ENCODE peak calls at places on chromosomes 12 and 14, in five cellular contexts. One of them, this sample, is unnamed.

GRCh38 chr12:3283137-3283680 is 206.0 kb downstream of the TSPAN9 start:
- DNase-seq in lower lobe of right lung: no peak
- DNase-seq in uterus: no peak
- DNase-seq in progenitor cell of endocrine pancreas: no peak
- DNase-seq in WERI-Rb-1: no peak
- DNase-seq in this sample: no peak

GRCh38 chr14:19878029-19878642 is 3.2 kb downstream of the OR4K2 start:
- DNase-seq in lower lobe of right lung: no peak
- DNase-seq in uterus: no peak
- DNase-seq in progenitor cell of endocrine pancreas: no peak
- DNase-seq in WERI-Rb-1: no peak
- DNase-seq in this sample: no peak

GRCh38 chr14:70094631-70095030 is 94.1 kb downstream of the SLC8A3 start:
- DNase-seq in lower lobe of right lung: no peak
- DNase-seq in uterus: no peak
- DNase-seq in progenitor cell of endocrine pancreas: no peak
- DNase-seq in WERI-Rb-1: no peak
- DNase-seq in this sample: no peak

GRCh38 chr12:12788131-12788530 is 2.7 kb downstream of the APOLD1 start:
- DNase-seq in lower lobe of right lung: no peak
- DNase-seq in uterus: peak
- DNase-seq in progenitor cell of endocrine pancreas: no peak
- DNase-seq in WERI-Rb-1: no peak
- DNase-seq in this sample: no peak

GRCh38 chr14:69152181-69152943 is 557 bp downstream of the DCAF5 start:
- DNase-seq in lower lobe of right lung: no peak
- DNase-seq in uterus: no peak
- DNase-seq in progenitor cell of endocrine pancreas: no peak
- DNase-seq in WERI-Rb-1: peak
- DNase-seq in this sample: no peak

GRCh38 chr12:63955831-63956685 is 111.6 kb downstream of the SRGAP1 start:
- DNase-seq in lower lobe of right lung: no peak
- DNase-seq in uterus: peak
- DNase-seq in progenitor cell of endocrine pancreas: no peak
- DNase-seq in WERI-Rb-1: no peak
- DNase-seq in this sample: no peak

GRCh38 chr12:89307665-89308253 is 44.5 kb downstream of the DUSP6 start:
- DNase-seq in lower lobe of right lung: no peak
- DNase-seq in uterus: no peak
- DNase-seq in progenitor cell of endocrine pancreas: no peak
- DNase-seq in WERI-Rb-1: no peak
- DNase-seq in this sample: no peak

GRCh38 chr12:1920436-1920835 is 2.0 kb upstream of the CACNA2D4 start:
- DNase-seq in lower lobe of right lung: peak
- DNase-seq in uterus: no peak
- DNase-seq in progenitor cell of endocrine pancreas: no peak
- DNase-seq in WERI-Rb-1: no peak
- DNase-seq in this sample: no peak

GRCh38 chr12:92396647-92397258 is 251.1 kb upstream of the BTG1 start:
- DNase-seq in lower lobe of right lung: no peak
- DNase-seq in uterus: peak
- DNase-seq in progenitor cell of endocrine pancreas: no peak
- DNase-seq in WERI-Rb-1: no peak
- DNase-seq in this sample: no peak

GRCh38 chr14:70660967-70661871 is 19.5 kb downstream of the TTC9 start:
- DNase-seq in lower lobe of right lung: no peak
- DNase-seq in uterus: no peak
- DNase-seq in progenitor cell of endocrine pancreas: no peak
- DNase-seq in WERI-Rb-1: no peak
- DNase-seq in this sample: no peak

GRCh38 chr14:23175823-23176222 is 7.6 kb downstream of the SLC7A8 start:
- DNase-seq in lower lobe of right lung: no peak
- DNase-seq in uterus: no peak
- DNase-seq in progenitor cell of endocrine pancreas: no peak
- DNase-seq in WERI-Rb-1: no peak
- DNase-seq in this sample: no peak

GRCh38 chr12:17763365-17763764 is 326.6 kb downstream of the RERGL start:
- DNase-seq in lower lobe of right lung: no peak
- DNase-seq in uterus: no peak
- DNase-seq in progenitor cell of endocrine pancreas: no peak
- DNase-seq in WERI-Rb-1: no peak
- DNase-seq in this sample: no peak

GRCh38 chr14:70563417-70563816 is 28.6 kb upstream of the ADAM20 start:
- DNase-seq in lower lobe of right lung: no peak
- DNase-seq in uterus: no peak
- DNase-seq in progenitor cell of endocrine pancreas: no peak
- DNase-seq in WERI-Rb-1: no peak
- DNase-seq in this sample: no peak

GRCh38 chr12:125218952-125219351 is 153.7 kb downstream of the AACS start:
- DNase-seq in lower lobe of right lung: no peak
- DNase-seq in uterus: no peak
- DNase-seq in progenitor cell of endocrine pancreas: no peak
- DNase-seq in WERI-Rb-1: no peak
- DNase-seq in this sample: no peak

GRCh38 chr14:66910306-66910705 is 278.9 kb upstream of the GARIN2 start:
- DNase-seq in lower lobe of right lung: no peak
- DNase-seq in uterus: no peak
- DNase-seq in progenitor cell of endocrine pancreas: no peak
- DNase-seq in WERI-Rb-1: no peak
- DNase-seq in this sample: no peak

GRCh38 chr12:107404981-107405380 is 280.6 kb upstream of the PWP1 start:
- DNase-seq in lower lobe of right lung: no peak
- DNase-seq in uterus: no peak
- DNase-seq in progenitor cell of endocrine pancreas: no peak
- DNase-seq in WERI-Rb-1: peak
- DNase-seq in this sample: no peak

GRCh38 chr14:61570961-61571299 is 124.4 kb upstream of the HIF1A start:
- DNase-seq in lower lobe of right lung: no peak
- DNase-seq in uterus: no peak
- DNase-seq in progenitor cell of endocrine pancreas: no peak
- DNase-seq in WERI-Rb-1: no peak
- DNase-seq in this sample: no peak

GRCh38 chr12:11839093-11839641 is 189.7 kb downstream of the ETV6 start:
- DNase-seq in lower lobe of right lung: no peak
- DNase-seq in uterus: no peak
- DNase-seq in progenitor cell of endocrine pancreas: no peak
- DNase-seq in WERI-Rb-1: no peak
- DNase-seq in this sample: no peak

GRCh38 chr14:63770187-63770807 is 42.4 kb upstream of the SGPP1 start:
- DNase-seq in lower lobe of right lung: no peak
- DNase-seq in uterus: peak
- DNase-seq in progenitor cell of endocrine pancreas: no peak
- DNase-seq in WERI-Rb-1: peak
- DNase-seq in this sample: no peak

GRCh38 chr14:92348154-92348553 is 25.2 kb downstream of the SLC24A4 start:
- DNase-seq in lower lobe of right lung: no peak
- DNase-seq in uterus: no peak
- DNase-seq in progenitor cell of endocrine pancreas: no peak
- DNase-seq in WERI-Rb-1: no peak
- DNase-seq in this sample: no peak

GRCh38 chr12:15050664-15051063 is 77.8 kb downstream of the PDE6H start:
- DNase-seq in lower lobe of right lung: no peak
- DNase-seq in uterus: peak
- DNase-seq in progenitor cell of endocrine pancreas: no peak
- DNase-seq in WERI-Rb-1: no peak
- DNase-seq in this sample: no peak

GRCh38 chr14:67480011-67480410 is 8.5 kb downstream of the TMEM229B start:
- DNase-seq in lower lobe of right lung: no peak
- DNase-seq in uterus: no peak
- DNase-seq in progenitor cell of endocrine pancreas: no peak
- DNase-seq in WERI-Rb-1: peak
- DNase-seq in this sample: no peak

GRCh38 chr12:122080149-122081107 is 1.9 kb downstream of the MLXIP start:
- DNase-seq in lower lobe of right lung: peak
- DNase-seq in uterus: peak
- DNase-seq in progenitor cell of endocrine pancreas: no peak
- DNase-seq in WERI-Rb-1: peak
- DNase-seq in this sample: peak

GRCh38 chr12:118746176-118746575 is 235.2 kb upstream of the SRRM4 start:
- DNase-seq in lower lobe of right lung: no peak
- DNase-seq in uterus: no peak
- DNase-seq in progenitor cell of endocrine pancreas: no peak
- DNase-seq in WERI-Rb-1: no peak
- DNase-seq in this sample: no peak

GRCh38 chr12:115640929-115641328 is 636.6 kb downstream of the MED13L start:
- DNase-seq in lower lobe of right lung: no peak
- DNase-seq in uterus: no peak
- DNase-seq in progenitor cell of endocrine pancreas: no peak
- DNase-seq in WERI-Rb-1: no peak
- DNase-seq in this sample: no peak

GRCh38 chr12:123546281-123546680 is 12.8 kb upstream of the RILPL1 start:
- DNase-seq in lower lobe of right lung: no peak
- DNase-seq in uterus: no peak
- DNase-seq in progenitor cell of endocrine pancreas: no peak
- DNase-seq in WERI-Rb-1: no peak
- DNase-seq in this sample: no peak

GRCh38 chr12:20017772-20018171 is 350.6 kb upstream of the PDE3A start:
- DNase-seq in lower lobe of right lung: no peak
- DNase-seq in uterus: no peak
- DNase-seq in progenitor cell of endocrine pancreas: no peak
- DNase-seq in WERI-Rb-1: no peak
- DNase-seq in this sample: no peak

GRCh38 chr12:49092086-49092815 is 2.4 kb downstream of the DHH start:
- DNase-seq in lower lobe of right lung: no peak
- DNase-seq in uterus: peak
- DNase-seq in progenitor cell of endocrine pancreas: peak
- DNase-seq in WERI-Rb-1: peak
- DNase-seq in this sample: no peak

GRCh38 chr12:65721541-65722190 is 102.6 kb upstream of the HMGA2 start:
- DNase-seq in lower lobe of right lung: no peak
- DNase-seq in uterus: no peak
- DNase-seq in progenitor cell of endocrine pancreas: no peak
- DNase-seq in WERI-Rb-1: no peak
- DNase-seq in this sample: no peak

GRCh38 chr14:49853572-49854375 is 1.2 kb upstream of the NEMF start:
- DNase-seq in lower lobe of right lung: peak
- DNase-seq in uterus: peak
- DNase-seq in progenitor cell of endocrine pancreas: peak
- DNase-seq in WERI-Rb-1: peak
- DNase-seq in this sample: no peak

GRCh38 chr12:39622306-39622705 is 2.7 kb upstream of the ABCD2 start:
- DNase-seq in lower lobe of right lung: no peak
- DNase-seq in uterus: no peak
- DNase-seq in progenitor cell of endocrine pancreas: no peak
- DNase-seq in WERI-Rb-1: no peak
- DNase-seq in this sample: no peak

GRCh38 chr12:128613821-128614220 is 209.9 kb downstream of the SLC15A4 start:
- DNase-seq in lower lobe of right lung: no peak
- DNase-seq in uterus: no peak
- DNase-seq in progenitor cell of endocrine pancreas: no peak
- DNase-seq in WERI-Rb-1: peak
- DNase-seq in this sample: no peak
- TF ChIP-seq CTCF in lower lobe of right lung: no peak
- TF ChIP-seq CTCF in uterus: no peak
- TF ChIP-seq CTCF in progenitor cell of endocrine pancreas: peak
- TF ChIP-seq CTCF in WERI-Rb-1: peak
- TF ChIP-seq CTCF in this sample: no peak

GRCh38 chr14:105200074-105200473 is 19.0 kb upstream of the NUDT14 start:
- DNase-seq in lower lobe of right lung: no peak
- DNase-seq in uterus: no peak
- DNase-seq in progenitor cell of endocrine pancreas: no peak
- DNase-seq in WERI-Rb-1: no peak
- DNase-seq in this sample: no peak

GRCh38 chr14:105200641-105201040 is 19.5 kb upstream of the NUDT14 start:
- DNase-seq in lower lobe of right lung: no peak
- DNase-seq in uterus: no peak
- DNase-seq in progenitor cell of endocrine pancreas: no peak
- DNase-seq in WERI-Rb-1: no peak
- DNase-seq in this sample: no peak

GRCh38 chr14:105203057-105203494 is 22.0 kb upstream of the NUDT14 start:
- DNase-seq in lower lobe of right lung: peak
- DNase-seq in uterus: peak
- DNase-seq in progenitor cell of endocrine pancreas: peak
- DNase-seq in WERI-Rb-1: peak
- DNase-seq in this sample: peak

GRCh38 chr14:105201928-105202513 is 20.9 kb upstream of the NUDT14 start:
- DNase-seq in lower lobe of right lung: no peak
- DNase-seq in uterus: no peak
- DNase-seq in progenitor cell of endocrine pancreas: no peak
- DNase-seq in WERI-Rb-1: no peak
- DNase-seq in this sample: no peak

GRCh38 chr14:105201156-105201927 is 20.2 kb upstream of the NUDT14 start:
- DNase-seq in lower lobe of right lung: no peak
- DNase-seq in uterus: no peak
- DNase-seq in progenitor cell of endocrine pancreas: no peak
- DNase-seq in WERI-Rb-1: no peak
- DNase-seq in this sample: no peak
- TF ChIP-seq CTCF in lower lobe of right lung: no peak
- TF ChIP-seq CTCF in uterus: no peak
- TF ChIP-seq CTCF in progenitor cell of endocrine pancreas: peak
- TF ChIP-seq CTCF in WERI-Rb-1: peak
- TF ChIP-seq CTCF in this sample: no peak

GRCh38 chr12:7026854-7027253 is 8.6 kb upstream of the LPCAT3 start:
- DNase-seq in lower lobe of right lung: no peak
- DNase-seq in uterus: no peak
- DNase-seq in progenitor cell of endocrine pancreas: no peak
- DNase-seq in WERI-Rb-1: no peak
- DNase-seq in this sample: no peak

GRCh38 chr12:7019043-7019569 is 830 bp upstream of the LPCAT3 start:
- DNase-seq in lower lobe of right lung: no peak
- DNase-seq in uterus: no peak
- DNase-seq in progenitor cell of endocrine pancreas: no peak
- DNase-seq in WERI-Rb-1: peak
- DNase-seq in this sample: no peak

GRCh38 chr12:7018350-7019042 is at the start of gene LPCAT3:
- DNase-seq in lower lobe of right lung: peak
- DNase-seq in uterus: peak
- DNase-seq in progenitor cell of endocrine pancreas: peak
- DNase-seq in WERI-Rb-1: peak
- DNase-seq in this sample: peak

GRCh38 chr12:7021956-7022355 is 3.7 kb upstream of the LPCAT3 start:
- DNase-seq in lower lobe of right lung: no peak
- DNase-seq in uterus: no peak
- DNase-seq in progenitor cell of endocrine pancreas: no peak
- DNase-seq in WERI-Rb-1: no peak
- DNase-seq in this sample: no peak

GRCh38 chr12:7023096-7023495 is 4.8 kb upstream of the LPCAT3 start:
- DNase-seq in lower lobe of right lung: no peak
- DNase-seq in uterus: no peak
- DNase-seq in progenitor cell of endocrine pancreas: no peak
- DNase-seq in WERI-Rb-1: no peak
- DNase-seq in this sample: no peak
- TF ChIP-seq CTCF in lower lobe of right lung: no peak
- TF ChIP-seq CTCF in uterus: no peak
- TF ChIP-seq CTCF in progenitor cell of endocrine pancreas: no peak
- TF ChIP-seq CTCF in WERI-Rb-1: no peak
- TF ChIP-seq CTCF in this sample: no peak

DNA sequence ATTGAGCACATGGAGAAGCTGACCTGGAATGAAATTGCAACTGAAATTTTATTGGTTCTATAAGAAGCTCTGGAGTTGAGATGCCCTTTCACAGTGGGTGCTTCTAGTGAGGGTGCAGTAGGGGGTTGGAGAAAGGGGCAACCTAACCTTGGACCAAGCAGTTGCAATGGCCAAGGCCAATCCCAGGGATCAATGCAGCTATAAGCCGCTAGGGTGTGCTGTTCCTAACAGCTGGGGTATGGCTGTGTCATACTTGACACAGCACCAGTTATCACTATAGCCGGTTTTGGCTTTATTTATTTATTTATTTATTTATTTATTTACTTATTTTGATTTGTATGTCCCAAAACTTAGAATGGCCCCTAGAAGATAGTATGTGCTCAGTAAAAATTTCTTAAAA is 505.9 kb downstream of the FLRT2 start:
- DNase-seq in lower lobe of right lung: no peak
- DNase-seq in uterus: no peak
- DNase-seq in progenitor cell of endocrine pancreas: no peak
- DNase-seq in WERI-Rb-1: peak
- DNase-seq in this sample: no peak
- TF ChIP-seq CTCF in lower lobe of right lung: peak
- TF ChIP-seq CTCF in uterus: no peak
- TF ChIP-seq CTCF in progenitor cell of endocrine pancreas: peak
- TF ChIP-seq CTCF in WERI-Rb-1: peak
- TF ChIP-seq CTCF in this sample: no peak

This sample was measured in omental fat pad.